ENCODE peak calls at places on chromosomes 11 and 22, in seven cellular contexts. M is kidney, T is IMR-90, P is adipocyte, J is MM.1S, C is H9, G is GM23248. B is an unnamed sample.

GRCh38 chr22:41469218-41469851 is 418 bp downstream of the ACO2 start:
- DNase-seq in M (no peak), T (no peak), P (peak; percentile 22), J (peak; percentile 61), C (no peak), G (no peak), B (no peak)

GRCh38 chr11:19079643-19080440 is 19.3 kb upstream of the MRGPRX2 start:
- DNase-seq in M (no peak), T (peak; percentile 68), P (peak; percentile 73), J (no peak), C (no peak), G (peak; percentile 95), B (peak; percentile 50)

GRCh38 chr11:77637345-77638165 is at the start of gene CLNS1A:
- DNase-seq in M (peak; percentile 93), T (peak; percentile 85), P (peak; percentile 95), J (peak; percentile 87), C (peak; percentile 85), G (peak; percentile 95), B (peak; percentile 92)

GRCh38 chr22:17782158-17782557 is 7.9 kb upstream of the BID start:
- DNase-seq in M (no peak), T (no peak), P (no peak), J (no peak), C (no peak), G (no peak), B (no peak)

GRCh38 chr22:31241200-31241599 is 29.1 kb downstream of the LIMK2 start:
- DNase-seq in M (no peak), T (peak; percentile 26), P (peak; percentile 31), J (no peak), C (no peak), G (peak; percentile 52), B (peak; percentile 66)

GRCh38 chr11:130165601-130166456 is 6.2 kb downstream of the ST14 start:
- DNase-seq in M (no peak), T (no peak), P (no peak), J (no peak), C (no peak), G (no peak), B (no peak)

GRCh38 chr22:31350410-31350863 is 4.3 kb upstream of the PATZ1 start:
- DNase-seq in M (peak; percentile 84), T (no peak), P (no peak), J (peak; percentile 56), C (no peak), G (peak; percentile 38), B (no peak)

GRCh38 chr22:17091851-17092250 is 7.1 kb downstream of the IL17RA start:
- DNase-seq in M (no peak), T (no peak), P (no peak), J (no peak), C (no peak), G (no peak), B (peak; percentile 56)

GRCh38 chr11:114086394-114086793 is 26.9 kb downstream of the ZBTB16 start:
- DNase-seq in M (no peak), T (no peak), P (no peak), J (no peak), C (no peak), G (no peak), B (no peak)

GRCh38 chr11:64244966-64245365 is 1.8 kb downstream of the PPP1R14B start:
- DNase-seq in M (no peak), T (no peak), P (no peak), J (no peak), C (no peak), G (no peak), B (no peak)
- H3K9ac ChIP-seq in M (no peak overlapping the region), T (peak overlapping the region; percentile 77), P (peak overlapping the region; percentile 98), J (peak overlapping the region; percentile 86), C (no peak overlapping the region), G (peak overlapping the region; percentile 92), B (peak overlapping the region; percentile 82)

GRCh38 chr11:76307416-76307815 is 73.5 kb downstream of the THAP12 start:
- DNase-seq in M (no peak), T (no peak), P (no peak), J (no peak), C (no peak), G (no peak), B (no peak)
- H3K9ac ChIP-seq in M (no peak overlapping the region), T (no peak overlapping the region), P (no peak overlapping the region), J (no peak overlapping the region), C (no peak overlapping the region), G (no peak overlapping the region), B (no peak overlapping the region)

DNA sequence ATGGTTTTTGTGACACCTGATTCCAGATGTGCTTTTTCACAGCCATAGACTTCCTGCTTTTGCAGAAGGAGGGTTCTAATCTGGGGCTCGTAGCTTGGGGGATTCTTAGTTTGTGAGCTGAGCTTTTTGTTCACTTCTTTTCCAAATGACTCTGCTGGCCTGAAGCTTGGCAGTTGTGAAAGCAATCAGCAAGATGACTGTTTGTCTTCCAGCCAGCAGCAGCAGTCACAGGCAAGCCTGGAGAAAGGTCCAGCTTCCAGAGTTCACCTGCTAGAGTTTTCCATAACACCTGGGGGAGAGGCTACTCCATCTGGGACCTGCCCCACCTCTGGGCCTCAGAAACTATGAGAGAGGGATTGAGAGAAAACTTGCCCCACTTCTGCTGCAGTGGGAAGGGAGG is 4.1 kb downstream of the MARK2 start:
- DNase-seq in M (no peak), T (peak; percentile 32), P (no peak), J (no peak), C (no peak), G (peak; percentile 44), B (no peak)
- H3K9ac ChIP-seq in M (no peak overlapping the region), T (no peak overlapping the region), P (peak overlapping the region; percentile 68), J (no peak overlapping the region), C (no peak overlapping the region), G (peak overlapping the region; percentile 28), B (no peak overlapping the region)

GRCh38 chr11:14422814-14423182 is 63.8 kb upstream of the RRAS2 start:
- DNase-seq in M (no peak), T (no peak), P (no peak), J (no peak), C (no peak), G (peak; percentile 32), B (no peak)
- H3K9ac ChIP-seq in M (no peak overlapping the region), T (peak overlapping the region; percentile 2), P (peak overlapping the region; percentile 63), J (no peak overlapping the region), C (no peak overlapping the region), G (peak overlapping the region; percentile 28), B (peak overlapping the region; percentile 38)

DNA sequence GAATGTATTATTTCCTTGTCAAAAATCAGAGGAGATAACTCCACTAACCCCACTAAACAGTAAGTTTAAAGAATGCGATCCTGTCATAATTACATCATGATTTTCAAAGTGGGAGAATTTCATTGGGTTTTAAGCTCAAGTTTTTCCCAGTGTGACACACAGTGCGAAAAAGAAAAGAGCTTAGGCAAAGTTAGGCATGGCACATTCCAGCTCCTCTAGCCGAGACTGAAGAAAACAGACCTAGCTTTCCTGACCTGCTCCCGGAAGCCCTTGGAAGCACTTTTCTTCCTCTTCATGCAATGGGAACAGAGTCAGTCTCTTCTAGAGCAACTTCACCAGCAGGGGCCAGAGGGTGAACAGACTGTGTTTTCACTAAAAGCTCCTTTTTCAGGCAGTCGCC is 76.6 kb upstream of the AKIP1 start:
- DNase-seq in M (no peak), T (no peak), P (peak; percentile 47), J (no peak), C (no peak), G (no peak), B (no peak)
- H3K9ac ChIP-seq in M (no peak overlapping the region), T (no peak overlapping the region), P (no peak overlapping the region), J (no peak overlapping the region), C (no peak overlapping the region), G (peak overlapping the region; percentile 59), B (no peak overlapping the region)

GRCh38 chr22:45072322-45072903 is 62.6 kb upstream of the PHF21B start:
- DNase-seq in M (peak; percentile 59), T (peak; percentile 81), P (peak; percentile 33), J (no peak), C (peak; percentile 90), G (peak; percentile 93), B (peak; percentile 95)

GRCh38 chr22:45071618-45072017 is 61.8 kb upstream of the PHF21B start:
- DNase-seq in M (peak; percentile 39), T (no peak), P (no peak), J (no peak), C (no peak), G (no peak), B (no peak)

GRCh38 chr22:45069925-45070324 is 60.1 kb upstream of the PHF21B start:
- DNase-seq in M (no peak), T (no peak), P (no peak), J (no peak), C (no peak), G (no peak), B (no peak)

GRCh38 chr22:45077286-45077685 is 67.5 kb upstream of the PHF21B start:
- DNase-seq in M (no peak), T (no peak), P (no peak), J (no peak), C (no peak), G (no peak), B (no peak)

DNA sequence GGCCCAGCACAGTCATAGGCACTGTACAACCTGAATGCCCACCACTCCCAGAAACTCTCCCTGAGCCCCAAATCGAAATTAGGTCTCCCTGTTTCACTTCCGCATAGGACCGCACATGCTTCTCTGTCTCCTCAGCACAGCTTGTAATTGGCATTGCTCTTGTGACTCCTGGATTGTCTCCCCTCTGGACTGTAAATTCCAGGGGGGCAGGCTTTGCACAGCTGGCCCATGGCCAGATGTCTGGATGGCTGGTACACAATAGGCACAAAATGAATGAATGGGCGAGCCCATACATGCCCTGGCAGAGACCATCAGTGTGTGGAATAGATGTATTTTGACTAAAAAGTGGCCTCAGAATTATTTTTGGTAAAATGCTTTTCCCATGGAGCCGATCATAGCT is 63.3 kb upstream of the PHF21B start:
- DNase-seq in M (no peak), T (no peak), P (no peak), J (no peak), C (no peak), G (no peak), B (no peak)
- H3K9ac ChIP-seq in M (no peak overlapping the region), T (no peak overlapping the region), P (no peak overlapping the region), J (no peak overlapping the region), C (no peak overlapping the region), G (no peak overlapping the region), B (no peak overlapping the region)

GRCh38 chr11:83194284-83195175 is 1.0 kb downstream of the ANKRD42 start:
- DNase-seq in M (peak; percentile 90), T (peak; percentile 77), P (peak; percentile 94), J (peak; percentile 59), C (peak; percentile 49), G (peak; percentile 90), B (peak; percentile 83)

GRCh38 chr11:83193315-83194283 is at the start of gene ANKRD42:
- DNase-seq in M (peak; percentile 97), T (peak; percentile 96), P (peak; percentile 99), J (peak; percentile 90), C (peak; percentile 95), G (peak; percentile 100), B (peak; percentile 96)

GRCh38 chr11:83192846-83193245 is 666 bp upstream of the ANKRD42 start:
- DNase-seq in M (no peak), T (no peak), P (peak; percentile 65), J (no peak), C (no peak), G (peak; percentile 48), B (no peak)

GRCh38 chr11:83195649-83196048 is 2.1 kb downstream of the ANKRD42 start:
- DNase-seq in M (no peak), T (no peak), P (no peak), J (no peak), C (no peak), G (no peak), B (no peak)

DNA sequence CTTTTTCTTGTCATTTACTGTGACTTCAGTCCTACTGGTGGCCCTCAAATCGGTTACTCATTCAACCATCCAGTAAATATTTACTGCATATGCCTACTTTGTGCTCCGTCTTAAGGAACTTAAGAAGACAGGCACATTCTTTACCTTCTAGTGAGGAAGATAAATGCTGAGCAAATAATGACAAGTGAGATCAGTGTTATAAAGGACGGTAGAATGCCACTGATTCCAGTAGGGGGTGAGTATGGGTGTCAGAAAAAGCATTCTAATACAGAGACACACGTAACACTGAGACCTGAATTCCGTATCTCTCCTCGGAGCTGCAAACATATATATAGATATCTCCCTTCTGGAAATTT is 1.6 kb downstream of the ANKRD42 start:
- DNase-seq in M (no peak), T (peak; percentile 1), P (no peak), J (no peak), C (no peak), G (peak; percentile 34), B (no peak)
- H3K9ac ChIP-seq in M (peak overlapping the region; percentile 35), T (peak overlapping the region; percentile 75), P (peak overlapping the region; percentile 89), J (no peak overlapping the region), C (no peak overlapping the region), G (peak overlapping the region; percentile 98), B (peak overlapping the region; percentile 96)